ENCODE peak calls at places on chromosomes 6 and 20, in four cellular contexts. U is breast epithelium, C is prostate gland, R is K562. W is an unnamed sample.
A peak's percentile ranks its signal among the peaks of the same experiment; 100 is the strongest.

GRCh38 chr6:1004885-1005635 is 306.8 kb upstream of the FOXQ1 start:
- DNase-seq in U (no peak), C (no peak), R (no peak), W (peak; percentile 53)

GRCh38 chr20:31711416-31712111 is 11.1 kb downstream of the BCL2L1 start:
- DNase-seq in U (no peak), C (no peak), R (no peak), W (no peak)

GRCh38 chr20:18702736-18703135 is 110.8 kb upstream of the SCP2D1 start:
- DNase-seq in U (no peak), C (no peak), R (no peak), W (no peak)

GRCh38 chr20:57991211-57991841 is 237.1 kb downstream of the ANKRD60 start:
- DNase-seq in U (peak; percentile 66), C (no peak), R (no peak), W (no peak)

GRCh38 chr20:21982559-21982958 is 277.1 kb downstream of the PAX1 start:
- DNase-seq in U (no peak), C (no peak), R (no peak), W (no peak)

GRCh38 chr6:125588268-125588667 is 161.2 kb upstream of the HEY2 start:
- DNase-seq in U (no peak), C (no peak), R (no peak), W (peak; percentile 86)

GRCh38 chr6:43746613-43747101 is 23.4 kb upstream of the VEGFA start:
- DNase-seq in U (peak; percentile 34), C (no peak), R (no peak), W (no peak)

GRCh38 chr6:125111219-125111983 is 42.2 kb upstream of the TPD52L1 start:
- DNase-seq in U (no peak), C (no peak), R (no peak), W (no peak)

GRCh38 chr6:130841128-130841728 is 14.0 kb downstream of the SMLR1 start:
- DNase-seq in U (no peak), C (no peak), R (no peak), W (no peak)

GRCh38 chr20:24672886-24673677 is 203.7 kb downstream of the SYNDIG1 start:
- DNase-seq in U (peak; percentile 30), C (no peak), R (no peak), W (no peak)

GRCh38 chr20:33000802-33001466 is 3.3 kb downstream of the SUN5 start:
- DNase-seq in U (no peak), C (no peak), R (no peak), W (no peak)

GRCh38 chr20:36465109-36466080 is 75.9 kb upstream of the MYL9 start:
- DNase-seq in U (no peak), C (no peak), R (peak; percentile 88), W (no peak)

GRCh38 chr20:58179083-58179431 is 49.4 kb downstream of the ANKRD60 start:
- DNase-seq in U (no peak), C (no peak), R (no peak), W (no peak)

GRCh38 chr6:788058-788457 is 95.1 kb upstream of the EXOC2 start:
- DNase-seq in U (no peak), C (no peak), R (no peak), W (no peak)

GRCh38 chr20:1209447-1210387 is 6.5 kb downstream of the C20orf202 start:
- DNase-seq in U (no peak), C (no peak), R (no peak), W (no peak)
- TF ChIP-seq POLR2AphosphoS5 in U (no peak), C (no peak), R (no peak), W (no peak)

GRCh38 chr6:156864557-156864956 is 87.4 kb downstream of the ARID1B start:
- DNase-seq in U (no peak), C (no peak), R (no peak), W (peak; percentile 8)
- H3K4me1 ChIP-seq in U (peaks cover 12% of the 10 kb centered on the region), C (no peaks in the 10 kb centered on the region), R (peaks cover 7% of the 10 kb centered on the region), W (peaks cover 26% of the 10 kb centered on the region)

GRCh38 chr6:54096811-54097210 is 14.4 kb upstream of the MLIP start:
- DNase-seq in U (no peak), C (no peak), R (no peak), W (no peak)
- TF ChIP-seq CTCF in U (no peak), C (no peak), R (no peak), W (no peak)

GRCh38 chr20:41335591-41335990 is 5.0 kb upstream of the LPIN3 start:
- DNase-seq in U (peak; percentile 27), C (no peak), R (no peak), W (no peak)

GRCh38 chr20:41336711-41337492 is 3.7 kb upstream of the LPIN3 start:
- DNase-seq in U (peak; percentile 17), C (no peak), R (no peak), W (no peak)

GRCh38 chr20:41331731-41332130 is 8.9 kb upstream of the LPIN3 start:
- DNase-seq in U (no peak), C (no peak), R (no peak), W (no peak)

GRCh38 chr20:41334036-41334435 is 6.6 kb upstream of the LPIN3 start:
- DNase-seq in U (no peak), C (no peak), R (no peak), W (no peak)

DNA sequence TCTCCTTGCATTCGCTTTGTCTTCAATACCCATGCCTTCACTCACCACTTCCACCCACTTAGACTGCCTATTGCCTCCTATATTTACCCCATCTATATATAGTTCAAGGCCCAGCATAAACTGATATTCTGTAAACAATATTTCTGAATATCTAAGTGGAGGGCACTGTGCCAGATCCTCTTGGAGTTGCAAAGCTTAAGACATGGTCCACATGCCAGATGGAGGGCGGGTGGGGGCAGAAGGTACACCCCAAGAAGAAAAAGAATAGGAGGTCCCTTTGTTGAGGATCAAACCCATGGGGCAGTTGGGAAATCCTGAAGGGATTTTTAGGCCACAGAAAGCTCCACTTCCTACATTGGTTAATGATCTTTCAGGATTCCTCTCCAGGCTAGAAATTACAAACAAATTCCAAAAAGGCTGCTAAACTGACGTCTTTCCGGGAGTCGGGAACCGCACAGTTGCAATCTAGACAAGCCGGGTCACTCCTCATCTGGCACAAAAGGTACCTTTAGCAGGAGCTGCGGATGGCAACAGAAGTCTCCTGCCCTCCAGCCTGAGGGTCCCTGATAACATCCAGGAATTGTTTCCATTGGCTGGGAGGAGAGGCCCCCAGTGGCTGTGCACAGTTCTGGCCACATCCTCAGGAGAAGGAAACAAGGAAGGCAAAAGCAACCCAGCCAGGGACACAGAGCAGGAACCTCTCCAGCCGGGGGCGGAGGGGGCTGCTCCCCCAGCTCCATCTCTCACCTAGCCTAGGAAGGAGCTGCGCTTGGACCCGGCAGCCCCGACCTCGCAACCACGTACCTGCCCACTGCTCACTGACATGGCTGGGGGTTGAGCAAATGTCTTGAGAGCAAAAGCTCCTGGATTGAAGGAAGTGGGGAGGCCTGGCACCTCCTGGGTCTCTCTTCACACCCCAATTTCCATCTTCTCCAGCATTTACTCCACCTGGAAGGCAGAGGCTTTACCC is 5.9 kb upstream of the LPIN3 start:
- DNase-seq in U (no peak), C (no peak), R (no peak), W (no peak)
- TF ChIP-seq POLR2AphosphoS5 in U (no peak), C (no peak), R (no peak), W (peak; percentile 28)

GRCh38 chr6:3247255-3248146 is 11.2 kb upstream of the PSMG4 start:
- DNase-seq in U (no peak), C (peak; percentile 31), R (peak; percentile 81), W (no peak)

GRCh38 chr6:3251462-3252314 is 7.1 kb upstream of the PSMG4 start:
- DNase-seq in U (peak; percentile 82), C (peak; percentile 80), R (peak; percentile 94), W (peak; percentile 95)

GRCh38 chr6:3252369-3252768 is 6.4 kb upstream of the PSMG4 start:
- DNase-seq in U (no peak), C (no peak), R (peak; percentile 73), W (no peak)

GRCh38 chr6:3250278-3250677 is 8.5 kb upstream of the PSMG4 start:
- DNase-seq in U (no peak), C (no peak), R (no peak), W (no peak)

DNA sequence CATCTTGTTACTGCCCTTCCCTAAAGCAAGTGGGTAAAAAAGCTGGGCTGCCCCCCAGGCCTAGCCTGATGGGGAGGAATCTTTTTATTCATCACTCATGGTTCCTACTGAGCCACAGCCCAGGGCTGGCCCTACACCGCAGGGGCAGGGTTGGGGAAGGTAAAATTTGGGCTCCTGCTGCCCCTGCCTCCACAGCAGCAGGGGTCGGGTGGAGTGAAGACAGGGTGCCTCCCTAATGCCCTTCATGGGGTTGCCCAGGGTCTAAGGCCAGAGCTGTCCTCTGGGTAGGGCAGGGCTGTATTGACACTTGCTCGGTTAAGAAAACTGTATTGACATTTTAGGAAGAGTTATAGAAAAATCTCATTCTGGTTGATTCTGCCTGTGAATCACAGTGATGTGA is 8.9 kb upstream of the PSMG4 start:
- DNase-seq in U (no peak), C (no peak), R (no peak), W (no peak)
- H3K4me1 ChIP-seq in U (no peaks in the 10 kb centered on the region), C (peaks cover 2% of the 10 kb centered on the region), R (peaks cover 25% of the 10 kb centered on the region), W (peaks cover 23% of the 10 kb centered on the region)

DNA sequence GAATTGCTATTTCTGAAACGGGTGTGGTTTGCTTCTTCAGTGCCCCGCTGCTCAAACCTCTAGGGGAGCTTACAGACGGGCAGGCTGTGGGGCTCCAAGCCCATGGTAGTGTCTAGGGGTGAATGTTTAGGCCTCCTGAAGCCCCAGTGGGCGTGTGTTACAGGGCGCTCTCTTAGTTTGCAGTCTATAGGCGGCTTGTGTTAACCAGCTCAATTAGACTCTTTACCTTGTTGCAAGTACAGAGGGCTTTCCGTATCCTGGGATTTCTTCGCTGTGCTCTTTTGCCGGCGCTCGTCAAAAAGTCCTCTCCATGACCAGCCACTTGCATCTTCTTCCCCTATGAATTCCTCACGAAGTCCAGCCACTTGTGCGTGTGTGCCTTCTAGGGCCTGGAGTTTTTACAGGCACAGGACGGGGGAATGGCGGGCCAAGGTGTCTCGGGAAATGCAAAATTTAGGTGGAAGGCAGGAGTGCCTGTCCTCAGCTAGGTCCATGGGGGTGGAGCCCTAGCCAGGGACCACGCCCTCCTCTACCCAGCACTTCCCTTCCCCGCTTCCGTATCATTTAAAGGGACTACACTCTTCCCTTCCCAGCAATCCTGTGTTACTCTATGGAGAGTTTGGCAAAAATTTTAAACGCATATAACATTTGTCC is 94.5 kb downstream of the HTR1B start:
- DNase-seq in U (no peak), C (no peak), R (no peak), W (no peak)
- TF ChIP-seq CTCF in U (no peak), C (no peak), R (no peak), W (no peak)

GRCh38 chr20:23224806-23225205 is 125.8 kb upstream of the NXT1 start:
- DNase-seq in U (no peak), C (no peak), R (no peak), W (peak; percentile 70)

GRCh38 chr20:23223908-23224307 is 126.7 kb upstream of the NXT1 start:
- DNase-seq in U (no peak), C (no peak), R (no peak), W (peak; percentile 55)

GRCh38 chr20:23226612-23227265 is 123.9 kb upstream of the NXT1 start:
- DNase-seq in U (no peak), C (no peak), R (no peak), W (peak; percentile 57)

GRCh38 chr20:23227274-23227673 is 123.3 kb upstream of the NXT1 start:
- DNase-seq in U (no peak), C (no peak), R (no peak), W (no peak)

DNA sequence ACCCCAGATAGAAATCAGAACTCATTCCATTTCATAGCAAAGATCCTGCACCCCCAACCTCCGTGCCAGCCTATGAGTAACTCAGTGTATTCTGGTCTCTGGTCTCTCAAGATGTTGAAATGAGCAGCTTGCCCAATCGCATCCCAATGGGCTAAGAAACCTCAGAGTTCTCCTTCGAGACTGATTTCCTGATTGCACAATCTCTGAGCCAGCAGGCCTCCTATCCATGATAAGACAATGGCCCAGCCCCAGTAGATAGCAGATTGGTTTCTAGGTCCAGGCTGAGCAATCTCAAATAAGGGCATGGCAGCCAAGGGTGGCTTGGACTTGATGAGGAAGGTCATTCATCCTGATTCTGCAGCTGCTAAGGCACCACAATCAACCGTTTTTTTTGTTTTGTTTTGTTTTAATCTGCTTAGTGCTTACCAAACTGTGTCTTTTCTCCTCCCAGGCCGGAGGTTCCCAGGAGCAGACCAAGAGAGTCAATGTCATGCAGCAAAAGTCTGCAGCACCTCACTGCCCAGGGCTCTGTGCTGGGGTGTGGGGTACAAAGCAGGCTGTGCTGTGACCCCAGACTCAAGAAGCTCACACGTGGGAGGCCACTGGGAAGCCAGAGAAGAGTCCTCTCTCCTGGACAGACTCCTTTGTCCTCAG is 125.1 kb upstream of the NXT1 start:
- DNase-seq in U (no peak), C (no peak), R (peak; percentile 37), W (peak; percentile 91)
- TF ChIP-seq POLR2AphosphoS5 in U (peak; percentile 25), C (no peak), R (no peak), W (peak; percentile 24)

W was measured in esophagus muscularis mucosa.